ENCODE peak calls at places on chromosome 14, in six cellular contexts. O, Y, J, A, T and Q are unnamed samples.

GRCh38 chr14:94707494-94707893 is 62.4 kb downstream of the GSC start:
- DNase-seq in O (no peak), Y (no peak), J (peak; percentile 96), A (no peak), T (no peak), Q (no peak)

GRCh38 chr14:73758392-73759182 is 44.4 kb upstream of the PNMA1 start:
- DNase-seq in O (peak; percentile 79), Y (peak; percentile 73), J (peak; percentile 91), A (peak; percentile 56), T (no peak), Q (peak; percentile 87)

GRCh38 chr14:99064262-99064954 is 207.6 kb downstream of the BCL11B start:
- DNase-seq in O (no peak), Y (no peak), J (no peak), A (no peak), T (no peak), Q (no peak)

GRCh38 chr14:91303091-91303923 is 58.8 kb upstream of the GPR68 start:
- DNase-seq in O (peak; percentile 35), Y (peak; percentile 35), J (peak; percentile 99), A (peak; percentile 17), T (no peak), Q (peak; percentile 78)

GRCh38 chr14:22614240-22614799 is 16.2 kb downstream of the ABHD4 start:
- DNase-seq in O (no peak), Y (peak; percentile 21), J (peak; percentile 88), A (peak; percentile 87), T (no peak), Q (peak; percentile 63)

GRCh38 chr14:52190532-52190931 is 77.0 kb upstream of the PTGDR start:
- DNase-seq in O (no peak), Y (no peak), J (no peak), A (no peak), T (no peak), Q (no peak)

GRCh38 chr14:36717363-36717762 is 55.7 kb downstream of the PAX9 start:
- DNase-seq in O (no peak), Y (no peak), J (peak; percentile 83), A (no peak), T (no peak), Q (no peak)

GRCh38 chr14:51600658-51601057 is 51.1 kb upstream of the FRMD6 start:
- DNase-seq in O (no peak), Y (no peak), J (no peak), A (no peak), T (no peak), Q (no peak)

GRCh38 chr14:75577090-75577489 is 1.3 kb upstream of the FLVCR2 start:
- DNase-seq in O (no peak), Y (no peak), J (no peak), A (no peak), T (no peak), Q (no peak)

DNA sequence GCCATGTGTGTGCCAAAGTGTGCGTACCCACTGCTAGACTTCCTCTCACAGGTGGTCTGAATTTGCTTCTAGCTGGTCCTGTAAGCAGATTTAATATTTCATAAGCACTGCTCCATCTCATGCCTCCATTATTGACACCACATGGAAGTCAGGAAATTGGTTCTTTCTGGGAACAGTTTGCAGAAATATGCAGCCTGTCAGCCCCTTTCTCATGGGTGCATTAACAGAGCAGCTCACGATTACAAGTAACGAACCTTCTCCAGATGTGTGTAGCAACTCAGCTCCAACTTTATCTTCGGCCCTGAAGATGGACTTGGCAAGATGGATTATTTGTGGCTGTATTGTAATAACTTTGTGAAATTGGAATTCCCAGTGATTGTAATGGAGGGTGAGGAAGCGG is 214.5 kb upstream of the DDHD1 start:
- DNase-seq in O (no peak), Y (no peak), J (no peak), A (peak; percentile 85), T (no peak), Q (no peak)
- H3K27ac ChIP-seq in O (no peak overlapping the region), Y (peak overlapping the region; percentile 19), J (no peak overlapping the region), A (peak overlapping the region; percentile 57), T (peak overlapping the region; percentile 72), Q (no peak overlapping the region)

DNA sequence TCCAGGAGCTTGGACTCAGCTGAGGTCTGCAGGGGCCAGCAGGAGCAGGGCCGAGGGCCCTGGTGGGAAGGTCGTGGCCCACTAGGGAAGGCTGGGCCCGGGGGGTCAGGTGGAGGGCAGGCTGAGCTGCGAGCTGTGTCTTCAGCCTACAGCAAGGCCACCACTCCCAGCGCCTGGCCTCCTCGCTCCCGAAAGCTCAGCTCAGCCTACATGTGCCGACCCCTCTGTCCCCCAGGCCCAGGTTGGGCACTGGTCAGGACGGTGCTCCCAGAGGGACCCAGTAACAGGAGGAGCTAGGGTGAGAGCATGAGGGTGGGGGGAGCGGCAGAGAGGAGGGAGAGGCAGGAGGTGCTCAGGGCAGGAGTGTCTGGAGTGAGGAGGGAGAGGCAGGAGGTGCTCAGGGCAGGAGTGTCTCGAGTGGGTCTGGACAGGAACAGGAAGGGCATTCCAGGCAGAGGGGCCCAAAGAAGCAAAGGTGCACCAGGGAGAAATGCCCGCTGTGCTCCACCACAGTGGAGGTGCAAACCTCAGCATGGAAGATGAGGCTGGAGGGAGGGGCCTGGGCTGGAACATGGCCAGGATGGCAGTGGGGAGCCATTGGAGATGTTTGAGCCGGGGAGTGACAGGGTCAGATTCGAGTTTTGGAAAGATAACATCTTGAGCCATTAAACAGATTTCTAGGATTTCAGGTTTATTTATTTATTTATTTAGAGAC is 29.1 kb upstream of the GPR132 start:
- DNase-seq in O (peak; percentile 11), Y (no peak), J (no peak), A (no peak), T (peak; percentile 49), Q (peak; percentile 65)
- H3K4me1 ChIP-seq in O (peaks cover 15% of the 10 kb centered on the region), Y (peaks cover 2% of the 10 kb centered on the region), J (peaks cover 3% of the 10 kb centered on the region), A (peaks cover 17% of the 10 kb centered on the region), T (peaks cover 17% of the 10 kb centered on the region), Q (no peaks in the 10 kb centered on the region)

DNA sequence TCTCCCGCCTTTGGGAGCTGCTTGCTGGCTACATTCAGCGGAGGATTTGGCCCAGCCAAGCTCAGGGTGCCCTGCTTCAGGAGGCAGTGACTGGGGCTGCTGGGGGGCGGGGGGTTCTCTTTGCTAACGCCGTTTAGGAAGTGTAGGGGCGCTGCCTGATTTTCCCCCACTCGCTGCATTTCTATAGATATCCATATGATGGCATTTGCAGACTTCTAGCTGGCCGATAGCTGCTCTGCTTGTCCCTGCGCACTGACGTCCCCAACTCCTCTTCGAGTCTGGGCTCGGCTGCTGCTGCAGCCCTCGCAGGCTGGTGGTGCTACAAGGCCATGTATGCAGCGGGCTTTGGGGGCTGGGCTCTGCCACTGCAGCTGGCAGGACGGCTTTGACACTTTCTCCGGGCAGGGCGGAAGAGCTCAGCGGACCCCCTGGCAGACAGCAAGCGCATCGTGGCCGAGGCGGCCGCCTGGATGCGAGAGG is 3.1 kb downstream of the LRFN5 start:
- DNase-seq in O (no peak), Y (peak; percentile 45), J (peak; percentile 94), A (peak; percentile 87), T (no peak), Q (peak; percentile 62)
- H3K27me3 ChIP-seq in O (peaks cover 13% of the 10 kb centered on the region), Y (peaks cover 25% of the 10 kb centered on the region), J (peaks cover 8% of the 10 kb centered on the region), A (peaks cover 14% of the 10 kb centered on the region), T (peaks cover 53% of the 10 kb centered on the region), Q (peaks cover 2% of the 10 kb centered on the region)

DNA sequence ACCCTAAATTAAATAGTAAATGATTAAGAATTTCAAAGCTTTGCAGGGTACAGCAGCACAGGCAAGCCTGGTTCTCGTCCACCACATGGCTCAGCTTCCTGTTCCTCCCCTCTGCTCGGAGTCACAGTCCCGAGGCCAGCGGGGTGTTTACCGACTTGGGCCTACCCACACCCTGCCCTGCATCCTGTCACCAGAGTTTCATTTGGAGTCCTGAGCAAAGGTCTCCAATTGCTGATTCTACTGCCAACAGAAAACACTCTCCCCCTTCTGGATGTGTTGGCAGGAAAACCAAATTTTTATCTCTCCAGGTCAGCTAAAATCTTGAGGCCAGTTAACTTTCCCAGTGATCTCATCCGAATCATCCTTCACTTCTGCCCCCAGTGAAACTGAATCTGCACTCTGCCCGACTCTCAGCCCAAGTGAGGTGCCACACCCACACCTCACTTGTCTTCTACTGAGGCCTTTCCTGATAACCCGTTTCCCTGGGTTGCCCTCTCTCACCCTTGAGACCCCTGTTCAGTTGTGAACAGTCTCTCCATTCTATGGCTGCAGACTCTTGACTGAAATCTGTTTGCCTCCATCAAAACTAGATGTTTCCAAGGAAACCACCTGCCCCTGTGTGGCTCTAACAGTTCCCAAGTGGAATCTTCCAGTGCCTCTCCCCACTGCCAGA is 71.2 kb downstream of the VCPKMT start:
- DNase-seq in O (peak; percentile 39), Y (peak; percentile 78), J (no peak), A (peak; percentile 88), T (peak; percentile 84), Q (peak; percentile 96)
- H3K27ac ChIP-seq in O (peak overlapping the region; percentile 69), Y (peak overlapping the region; percentile 56), J (no peak overlapping the region), A (peak overlapping the region; percentile 58), T (peak overlapping the region; percentile 86), Q (peak overlapping the region; percentile 86)

DNA sequence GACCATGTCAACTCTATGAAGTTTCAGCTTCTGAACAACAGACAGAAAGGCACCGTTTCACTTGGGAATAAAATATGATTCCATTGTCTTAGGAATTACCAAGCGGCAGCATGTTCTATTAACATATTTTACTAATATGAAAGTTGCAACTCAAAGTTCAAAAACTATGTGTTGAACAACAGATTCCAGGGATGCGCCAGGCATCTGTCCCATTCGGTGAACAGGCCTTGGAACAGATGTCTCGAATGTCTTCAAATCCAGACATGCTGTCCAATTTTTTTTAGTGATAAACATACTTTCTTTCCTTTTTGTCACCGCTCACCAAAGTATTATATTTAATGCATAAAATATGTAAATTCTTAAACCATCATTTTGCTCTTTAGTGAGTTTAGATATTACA is 421.1 kb downstream of the EGLN3 start:
- DNase-seq in O (no peak), Y (no peak), J (no peak), A (no peak), T (no peak), Q (no peak)
- H3K4me1 ChIP-seq in O (no peaks in the 10 kb centered on the region), Y (no peaks in the 10 kb centered on the region), J (no peaks in the 10 kb centered on the region), A (no peaks in the 10 kb centered on the region), T (no peaks in the 10 kb centered on the region), Q (no peaks in the 10 kb centered on the region)

GRCh38 chr14:100589071-100589759 is 2.0 kb upstream of the BEGAIN start:
- DNase-seq in O (no peak), Y (peak; percentile 4), J (no peak), A (no peak), T (no peak), Q (peak; percentile 26)
- H3K27me3 ChIP-seq in O (no peaks in the 10 kb centered on the region), Y (peaks cover 16% of the 10 kb centered on the region), J (peaks cover 5% of the 10 kb centered on the region), A (peaks cover 13% of the 10 kb centered on the region), T (peaks cover 9% of the 10 kb centered on the region), Q (no peaks in the 10 kb centered on the region)

DNA sequence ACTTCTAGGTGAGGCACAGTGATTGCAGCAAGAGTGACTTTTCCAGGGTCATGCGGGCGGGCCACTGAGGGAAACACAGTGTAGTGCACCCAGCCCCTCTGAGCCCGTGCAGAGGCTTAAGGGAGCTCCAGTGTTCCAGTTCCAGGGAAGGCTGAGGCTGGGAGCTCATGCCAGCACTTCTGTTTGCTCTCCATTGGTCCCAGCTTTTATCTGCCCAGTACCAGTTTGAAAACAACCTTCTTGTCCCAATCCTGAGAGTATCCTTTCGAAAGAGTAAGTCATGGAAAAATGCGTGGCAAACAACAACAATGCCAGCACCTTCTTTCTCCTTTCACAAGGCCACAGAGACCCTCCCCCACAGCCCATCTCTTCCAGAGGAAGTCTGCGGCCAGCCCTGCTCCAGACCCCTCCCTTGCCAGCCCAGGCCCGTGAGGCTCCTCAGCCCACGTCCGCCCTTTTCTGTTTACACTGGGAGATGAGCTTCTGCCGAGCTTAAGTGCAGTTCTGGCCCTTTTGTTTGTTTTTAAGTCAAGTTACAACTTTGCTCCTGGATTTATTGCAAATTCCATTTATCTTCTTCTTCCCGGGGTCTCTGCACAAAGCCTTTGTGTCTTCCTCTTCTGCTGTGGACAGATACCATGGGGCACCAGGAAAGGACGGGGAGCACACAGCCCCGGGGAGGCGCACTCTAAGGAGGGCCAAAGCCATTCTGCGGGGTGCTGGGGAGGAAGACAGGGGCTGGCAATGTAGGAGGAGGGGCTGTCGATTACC is 185.6 kb downstream of the ZFP36L1 start:
- DNase-seq in O (no peak), Y (no peak), J (peak; percentile 53), A (peak; percentile 64), T (no peak), Q (no peak)
- H3K27ac ChIP-seq in O (no peak overlapping the region), Y (peak overlapping the region; percentile 66), J (no peak overlapping the region), A (no peak overlapping the region), T (peak overlapping the region; percentile 87), Q (no peak overlapping the region)

GRCh38 chr14:55347040-55347439 is 64.6 kb downstream of the ATG14 start:
- DNase-seq in O (no peak), Y (no peak), J (no peak), A (no peak), T (no peak), Q (no peak)
- H3K4me1 ChIP-seq in O (peaks cover 4% of the 10 kb centered on the region), Y (peaks cover 45% of the 10 kb centered on the region), J (no peaks in the 10 kb centered on the region), A (no peaks in the 10 kb centered on the region), T (no peaks in the 10 kb centered on the region), Q (no peaks in the 10 kb centered on the region)